ENCODE peak calls at places on chromosomes 1 and 21, in four cellular contexts. Z is IMR-90, N is H1, V is H9. A is an unnamed sample.

GRCh38 chr21:35438643-35439404 is 389.7 kb upstream of the RUNX1 start:
- DNase-seq in Z (peak; percentile 11), N (no peak), V (no peak), A (peak; percentile 85)

GRCh38 chr1:199447906-199448305 is 579.6 kb upstream of the NR5A2 start:
- DNase-seq in V (no peak), Z (no peak), N (no peak), A (no peak)

GRCh38 chr21:15121655-15122120 is 56.9 kb upstream of the NRIP1 start:
- DNase-seq in V (peak; percentile 28), Z (peak; percentile 47), N (no peak), A (peak; percentile 17)

GRCh38 chr21:41482321-41482720 is 25.6 kb downstream of the TMPRSS2 start:
- DNase-seq in Z (peak; percentile 74), N (no peak), V (no peak), A (no peak)

GRCh38 chr1:29682918-29683314 is 446.6 kb downstream of the PTPRU start:
- DNase-seq in V (peak; percentile 22), N (no peak), Z (peak; percentile 28), A (no peak)

GRCh38 chr1:48627467-48627866 is 149.2 kb downstream of the BEND5 start:
- DNase-seq in N (no peak), Z (no peak), V (no peak), A (no peak)

GRCh38 chr21:45874716-45875415 is 106.7 kb upstream of the COL6A1 start:
- DNase-seq in V (no peak), N (no peak), Z (peak; percentile 98), A (no peak)

GRCh38 chr1:162732566-162733335 is 57.8 kb upstream of the HSD17B7 start:
- DNase-seq in Z (no peak), V (no peak), N (no peak), A (no peak)

GRCh38 chr1:169064103-169064502 is 42.4 kb upstream of the ATP1B1 start:
- DNase-seq in V (no peak), Z (no peak), N (no peak), A (no peak)

GRCh38 chr1:158112994-158113758 is 67.5 kb upstream of the CD1D start:
- DNase-seq in V (peak; percentile 68), Z (peak; percentile 15), N (no peak), A (peak; percentile 71)

GRCh38 chr1:85894651-85895050 is 186.4 kb upstream of the ZNHIT6 start:
- DNase-seq in V (peak; percentile 36), Z (peak; percentile 46), N (no peak), A (peak; percentile 51)

GRCh38 chr1:214551052-214551435 is 358 bp downstream of the PTPN14 start:
- DNase-seq in V (no peak), Z (no peak), N (no peak), A (no peak)

GRCh38 chr1:192901500-192901899 is 92.7 kb downstream of the RGS2 start:
- DNase-seq in Z (no peak), N (no peak), V (no peak), A (no peak)

GRCh38 chr1:58456470-58456869 is 90.1 kb downstream of the OMA1 start:
- DNase-seq in Z (peak; percentile 54), V (no peak), N (no peak), A (no peak)

GRCh38 chr1:145716641-145717061 is 2.6 kb upstream of the CD160 start:
- DNase-seq in Z (no peak), N (no peak), V (no peak), A (peak; percentile 46)

GRCh38 chr1:231929311-231929710 is 302.7 kb downstream of the DISC1 start:
- DNase-seq in N (no peak), Z (peak; percentile 67), V (no peak), A (peak; percentile 59)

GRCh38 chr1:91732291-91732953 is 153.5 kb downstream of the TGFBR3 start:
- DNase-seq in V (no peak), Z (peak; percentile 91), N (no peak), A (peak; percentile 65)

GRCh38 chr1:53273526-53273925 is 35.2 kb upstream of the MAGOH start:
- DNase-seq in Z (no peak), N (no peak), V (no peak), A (no peak)
- H4K5ac ChIP-seq in Z (no peak overlapping the region), N (no peak overlapping the region), V (no peak overlapping the region), A (no peak overlapping the region)

GRCh38 chr21:33063365-33063883 is 6.5 kb upstream of the OLIG1 start:
- DNase-seq in V (no peak), N (no peak), Z (no peak), A (no peak)
- H3K27me3 ChIP-seq in V (peaks cover 28% of the 10 kb centered on the region), N (peaks cover 58% of the 10 kb centered on the region), Z (peaks cover 66% of the 10 kb centered on the region), A (peaks cover 21% of the 10 kb centered on the region)

GRCh38 chr1:204658295-204658694 is 27.2 kb downstream of the LRRN2 start:
- DNase-seq in N (no peak), Z (no peak), V (no peak), A (no peak)

GRCh38 chr1:204664251-204664650 is 21.3 kb downstream of the LRRN2 start:
- DNase-seq in Z (no peak), V (no peak), N (no peak), A (no peak)

GRCh38 chr1:204662530-204662929 is 23.0 kb downstream of the LRRN2 start:
- DNase-seq in Z (no peak), N (no peak), V (no peak), A (no peak)

GRCh38 chr1:204660509-204660908 is 25.0 kb downstream of the LRRN2 start:
- DNase-seq in Z (no peak), N (no peak), V (no peak), A (no peak)

DNA sequence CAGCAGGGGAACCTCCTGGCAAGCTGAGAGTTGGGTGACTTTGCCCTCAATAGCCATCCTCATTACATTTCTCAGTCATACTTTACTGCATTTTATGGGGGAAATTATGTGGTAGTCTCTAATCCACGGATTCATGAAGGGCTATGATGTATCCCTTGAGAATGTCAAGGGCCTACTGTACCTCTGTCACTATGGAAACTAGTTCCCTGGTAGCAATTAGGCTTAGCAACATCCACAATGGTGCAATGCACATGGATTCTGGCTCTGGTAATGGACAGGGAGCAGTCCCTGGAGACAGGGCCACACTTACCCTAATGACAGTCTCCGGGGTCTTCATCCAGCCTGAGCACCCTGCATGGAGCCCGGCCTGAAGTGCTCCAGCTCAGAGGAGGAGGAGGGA is 26.5 kb downstream of the LRRN2 start:
- DNase-seq in V (no peak), Z (no peak), N (no peak), A (no peak)
- H4K5ac ChIP-seq in V (no peak overlapping the region), Z (no peak overlapping the region), N (no peak overlapping the region), A (no peak overlapping the region)

GRCh38 chr1:178031856-178032320 is 62.0 kb upstream of the RASAL2 start:
- DNase-seq in N (peak; percentile 34), Z (peak; percentile 93), V (peak; percentile 81), A (peak; percentile 85)

GRCh38 chr1:178034676-178035075 is 59.2 kb upstream of the RASAL2 start:
- DNase-seq in N (no peak), V (no peak), Z (no peak), A (no peak)

GRCh38 chr1:178033019-178033418 is 60.9 kb upstream of the RASAL2 start:
- DNase-seq in Z (no peak), V (no peak), N (no peak), A (no peak)

GRCh38 chr1:178028973-178029481 is 59.2 kb upstream of the SEC16B start:
- DNase-seq in Z (no peak), N (no peak), V (no peak), A (no peak)

GRCh38 chr1:178030452-178030851 is 60.6 kb upstream of the SEC16B start:
- DNase-seq in N (no peak), V (no peak), Z (no peak), A (no peak)
- H3K27me3 ChIP-seq in N (no peaks in the 10 kb centered on the region), V (no peaks in the 10 kb centered on the region), Z (no peaks in the 10 kb centered on the region), A (no peaks in the 10 kb centered on the region)

GRCh38 chr1:66435541-66435940 is 98.4 kb upstream of the SGIP1 start:
- DNase-seq in N (no peak), V (no peak), Z (no peak), A (no peak)

GRCh38 chr1:66438062-66438970 is 95.6 kb upstream of the SGIP1 start:
- DNase-seq in V (no peak), N (no peak), Z (no peak), A (no peak)

GRCh38 chr1:66439028-66439427 is 94.9 kb upstream of the SGIP1 start:
- DNase-seq in V (no peak), N (no peak), Z (peak; percentile 75), A (no peak)

GRCh38 chr1:66436378-66437135 is 97.4 kb upstream of the SGIP1 start:
- DNase-seq in N (no peak), Z (peak; percentile 80), V (no peak), A (peak; percentile 47)

GRCh38 chr1:66437136-66437401 is 96.9 kb upstream of the SGIP1 start:
- DNase-seq in Z (no peak), V (no peak), N (no peak), A (no peak)
- H4K5ac ChIP-seq in Z (peak overlapping the region; percentile 5), V (no peak overlapping the region), N (no peak overlapping the region), A (no peak overlapping the region)

GRCh38 chr1:201304126-201304525 is 20.8 kb downstream of the PKP1 start:
- DNase-seq in N (no peak), V (no peak), Z (no peak), A (no peak)
- H3K27me3 ChIP-seq in N (peaks cover under 1% of the 10 kb centered on the region), V (no peaks in the 10 kb centered on the region), Z (peaks cover 81% of the 10 kb centered on the region), A (no peaks in the 10 kb centered on the region)

GRCh38 chr1:63548303-63548702 is 25.0 kb downstream of the EFCAB7 start:
- DNase-seq in N (no peak), Z (no peak), V (no peak), A (no peak)
- H4K5ac ChIP-seq in N (no peak overlapping the region), Z (no peak overlapping the region), V (no peak overlapping the region), A (no peak overlapping the region)